ENCODE peak calls at places on chromosomes 13 and 19, in ten cellular contexts. S is GM10248; V is kidney tubule cell; C is GM19239; D is stimulated activated CD4-positive, alpha-beta T cell treated with anti-CD3 and anti-CD28 coated beads, Interleukin-1b, Interleukin-23, amount 100 ng/mL, for 24 hours; H is neural progenitor cell; A is smooth muscle cell of the brain vasculature; N is stimulated activated CD8-positive, alpha-beta memory T cell treated with anti-CD3 and anti-CD28 coated beads, Interleukin-7, amount 100 ng/mL, for 1 hour; Z is OCI-LY7; J is fibroblast of the conjunctiva. F is an unnamed sample.

GRCh38 chr13:30429721-30430694 is 7.7 kb downstream of the UBE2L5 start:
- DNase-seq in S (peak; percentile 40), V (peak; percentile 92), C (no peak), D (no peak), H (no peak), A (peak; percentile 63), N (no peak), Z (no peak), J (peak; percentile 62), F (no peak)

GRCh38 chr19:23509686-23510450 is 114.6 kb upstream of the ZNF91 start:
- DNase-seq in S (no peak), V (peak; percentile 75), C (no peak), D (no peak), H (no peak), A (no peak), N (no peak), Z (no peak), J (no peak), F (no peak)

GRCh38 chr19:15769586-15769985 is 17.9 kb upstream of the OR10H5 start:
- DNase-seq in S (no peak), V (no peak), C (no peak), D (no peak), H (no peak), A (no peak), N (no peak), Z (no peak), J (no peak), F (no peak)

GRCh38 chr13:98556968-98557591 is 19.8 kb downstream of the STK24 start:
- DNase-seq in S (no peak), V (peak; percentile 87), C (no peak), D (no peak), H (no peak), A (no peak), N (no peak), Z (no peak), J (no peak), F (no peak)

GRCh38 chr13:113001251-113002140 is 32.5 kb downstream of the MCF2L start:
- DNase-seq in S (no peak), V (peak; percentile 62), C (no peak), D (no peak), H (peak; percentile 84), A (peak; percentile 9), N (no peak), Z (no peak), J (no peak), F (no peak)

GRCh38 chr19:2952953-2953481 is 8.2 kb upstream of the ZNF77 start:
- DNase-seq in S (no peak), V (peak; percentile 85), C (no peak), D (no peak), H (no peak), A (no peak), N (no peak), Z (peak; percentile 31), J (no peak), F (no peak)

GRCh38 chr13:40402931-40403412 is 263.5 kb downstream of the FOXO1 start:
- DNase-seq in S (no peak), V (peak; percentile 76), C (no peak), D (no peak), H (no peak), A (no peak), N (no peak), Z (no peak), J (peak; percentile 54), F (no peak)

GRCh38 chr19:3062165-3063105 is at the start of gene TLE5:
- DNase-seq in S (peak; percentile 86), V (peak; percentile 73), C (peak; percentile 88), D (no peak), H (peak; percentile 80), A (no peak), N (peak; percentile 43), Z (peak; percentile 79), J (no peak), F (no peak)

GRCh38 chr13:85313761-85314503 is 485.3 kb downstream of the SLITRK6 start:
- DNase-seq in S (no peak), V (peak; percentile 22), C (no peak), D (no peak), H (no peak), A (no peak), N (no peak), Z (no peak), J (no peak), F (no peak)

GRCh38 chr13:99228737-99229691 is 28.4 kb downstream of the UBAC2 start:
- DNase-seq in S (peak; percentile 72), V (peak; percentile 86), C (peak; percentile 35), D (no peak), H (no peak), A (no peak), N (no peak), Z (peak; percentile 95), J (no peak), F (no peak)

GRCh38 chr13:51999525-51999924 is 11.7 kb downstream of the ATP7B start:
- DNase-seq in S (no peak), V (peak; percentile 65), C (no peak), D (no peak), H (no peak), A (no peak), N (no peak), Z (no peak), J (no peak), F (no peak)

GRCh38 chr19:41808663-41809566 is 12.5 kb downstream of the CEACAM3 start:
- DNase-seq in S (no peak), V (no peak), C (no peak), D (no peak), H (no peak), A (no peak), N (no peak), Z (no peak), J (no peak), F (no peak)

GRCh38 chr19:58581227-58582141 is 8.3 kb upstream of the MZF1 start:
- DNase-seq in S (peak; percentile 90), V (peak; percentile 83), C (peak; percentile 70), D (peak; percentile 84), H (peak; percentile 93), A (peak; percentile 50), N (peak; percentile 89), Z (peak; percentile 34), J (peak; percentile 81), F (peak; percentile 77)

GRCh38 chr19:495047-495439 is 1.2 kb upstream of the MADCAM1 start:
- DNase-seq in S (no peak), V (no peak), C (no peak), D (no peak), H (no peak), A (no peak), N (no peak), Z (no peak), J (no peak), F (no peak)

GRCh38 chr19:39167461-39168257 is 29.1 kb upstream of the NCCRP1 start:
- DNase-seq in S (no peak), V (no peak), C (no peak), D (no peak), H (no peak), A (no peak), N (no peak), Z (no peak), J (no peak), F (no peak)

GRCh38 chr19:13086341-13086740 is 16.3 kb downstream of the LYL1 start:
- DNase-seq in S (no peak), V (no peak), C (no peak), D (no peak), H (no peak), A (no peak), N (no peak), Z (no peak), J (no peak), F (no peak)

GRCh38 chr13:84574851-84575250 is 692.6 kb upstream of the SLITRK1 start:
- DNase-seq in S (no peak), V (peak; percentile 5), C (no peak), D (no peak), H (no peak), A (no peak), N (no peak), Z (no peak), J (peak; percentile 20), F (no peak)